ENCODE peak calls at places on chromosomes 4 and X, in nine cellular contexts. E is HL-60; M is RPMI7951; Y is T-cell; W is T-helper 1 cell; V is substantia nigra; U is omental fat pad; Q is activated CD8-positive, alpha-beta memory T cell treated with anti-CD3 and anti-CD28 coated beads, Interleukin-2, amount 50 U/mL, for 48 hours; K is NCI-H2029 treated with DMSO at 0.1 percent for 48 hours. P is an unnamed sample.

GRCh38 chrX:40074080-40074958 is 23.4 kb downstream of the BCOR start:
- DNase-seq in E (no peak), M (no peak), Y (no peak), W (no peak), V (no peak), U (no peak), Q (no peak), K (no peak), P (no peak)

GRCh38 chr4:182975806-182976205 is 58.6 kb upstream of the DCTD start:
- DNase-seq in E (no peak), M (peak), Y (no peak), W (no peak), V (no peak), U (no peak), Q (no peak), K (no peak), P (no peak)

GRCh38 chr4:48275247-48275646 is 5.6 kb upstream of the TEC start:
- DNase-seq in E (peak), M (peak), Y (no peak), W (no peak), V (no peak), U (no peak), Q (no peak), K (no peak), P (no peak)

GRCh38 chr4:110508827-110509446 is 33.0 kb downstream of the ENPEP start:
- DNase-seq in E (no peak), M (peak), Y (no peak), W (no peak), V (no peak), U (no peak), Q (no peak), K (no peak), P (no peak)

GRCh38 chr4:126582737-126583136 is 1050.0 kb upstream of the INTU start:
- DNase-seq in E (no peak), M (no peak), Y (no peak), W (no peak), V (no peak), U (no peak), Q (no peak), K (no peak), P (no peak)

GRCh38 chrX:154540897-154541535 is 5.6 kb downstream of the G6PD start:
- DNase-seq in E (no peak), M (peak), Y (no peak), W (no peak), V (no peak), U (no peak), Q (no peak), K (no peak), P (no peak)

GRCh38 chrX:130111935-130112221 is 1.6 kb upstream of the ELF4 start:
- DNase-seq in E (no peak), M (no peak), Y (no peak), W (no peak), V (no peak), U (no peak), Q (no peak), K (no peak), P (no peak)

GRCh38 chr4:142548491-142548890 is 297.6 kb downstream of the INPP4B start:
- DNase-seq in E (no peak), M (no peak), Y (no peak), W (no peak), V (no peak), U (no peak), Q (no peak), K (no peak), P (no peak)

GRCh38 chrX:11606408-11606807 is 59.3 kb downstream of the ARHGAP6 start:
- DNase-seq in E (no peak), M (no peak), Y (no peak), W (no peak), V (no peak), U (no peak), Q (no peak), K (no peak), P (no peak)

GRCh38 chr4:74087481-74087880 is 11.5 kb downstream of the CXCL2 start:
- DNase-seq in E (no peak), M (no peak), Y (no peak), W (no peak), V (no peak), U (no peak), Q (no peak), K (no peak), P (no peak)

GRCh38 chr4:104394409-104394813 is 100.3 kb downstream of the CXXC4 start:
- DNase-seq in E (no peak), M (no peak), Y (no peak), W (no peak), V (peak), U (no peak), Q (no peak), K (peak), P (no peak)

GRCh38 chr4:79331126-79331876 is 5.4 kb upstream of the NAA11 start:
- DNase-seq in E (peak), M (peak), Y (no peak), W (no peak), V (no peak), U (no peak), Q (no peak), K (no peak), P (no peak)

GRCh38 chrX:152897216-152898144 is at the start of gene ZNF185:
- DNase-seq in E (no peak), M (no peak), Y (no peak), W (no peak), V (no peak), U (no peak), Q (no peak), K (no peak), P (no peak)

GRCh38 chrX:2500091-2500680 is 590 bp downstream of the DHRSX start:
- DNase-seq in E (no peak), M (peak), Y (peak), W (no peak), V (no peak), U (no peak), Q (peak), K (no peak), P (no peak)

GRCh38 chrX:13223868-13224555 is 95.8 kb downstream of the ATXN3L start:
- DNase-seq in E (no peak), M (peak), Y (no peak), W (no peak), V (no peak), U (no peak), Q (no peak), K (peak), P (no peak)

GRCh38 chr4:89757154-89757723 is 79.7 kb downstream of the SNCA start:
- DNase-seq in E (no peak), M (no peak), Y (no peak), W (no peak), V (no peak), U (no peak), Q (no peak), K (no peak), P (no peak)

GRCh38 chr4:109254845-109255244 is 47.6 kb downstream of the COL25A1 start:
- DNase-seq in E (no peak), M (no peak), Y (no peak), W (no peak), V (no peak), U (no peak), Q (no peak), K (no peak), P (no peak)

GRCh38 chrX:115372026-115372610 is 82.6 kb downstream of the LUZP4 start:
- DNase-seq in E (no peak), M (peak), Y (no peak), W (no peak), V (no peak), U (no peak), Q (no peak), K (no peak), P (no peak)

GRCh38 chr4:122854860-122855259 is 28.2 kb downstream of the FGF2 start:
- DNase-seq in E (no peak), M (peak), Y (no peak), W (no peak), V (peak), U (no peak), Q (no peak), K (no peak), P (peak)

GRCh38 chrX:11792461-11793421 is 34.7 kb downstream of the MSL3 start:
- DNase-seq in E (no peak), M (no peak), Y (peak), W (peak), V (no peak), U (no peak), Q (peak), K (no peak), P (no peak)

GRCh38 chr4:108205859-108206258 is 37.1 kb upstream of the LEF1 start:
- DNase-seq in E (no peak), M (no peak), Y (no peak), W (no peak), V (no peak), U (no peak), Q (no peak), K (no peak), P (no peak)

GRCh38 chr4:2621419-2621818 is 85.0 kb downstream of the FAM193A start:
- DNase-seq in E (no peak), M (no peak), Y (no peak), W (no peak), V (no peak), U (no peak), Q (peak), K (no peak), P (no peak)

GRCh38 chr4:47368211-47368610 is 95.3 kb downstream of the COMMD8 start:
- DNase-seq in E (peak), M (no peak), Y (no peak), W (no peak), V (no peak), U (no peak), Q (no peak), K (no peak), P (no peak)

GRCh38 chr4:6404611-6405416 is 67.6 kb downstream of the PPP2R2C start:
- DNase-seq in E (no peak), M (no peak), Y (no peak), W (no peak), V (no peak), U (no peak), Q (no peak), K (peak), P (no peak)

GRCh38 chr4:86976801-86977485 is 42.1 kb downstream of the AFF1 start:
- DNase-seq in E (no peak), M (no peak), Y (no peak), W (no peak), V (no peak), U (no peak), Q (no peak), K (no peak), P (no peak)

GRCh38 chr4:30073001-30073710 is 647.0 kb upstream of the PCDH7 start:
- DNase-seq in E (no peak), M (no peak), Y (no peak), W (no peak), V (no peak), U (no peak), Q (no peak), K (no peak), P (no peak)

GRCh38 chr4:108172780-108173598 is 4.3 kb upstream of the LEF1 start:
- DNase-seq in E (no peak), M (peak), Y (peak), W (peak), V (no peak), U (no peak), Q (peak), K (no peak), P (no peak)

GRCh38 chrX:16148896-16149295 is 18.4 kb upstream of the MAGEB17 start:
- DNase-seq in E (no peak), M (peak), Y (no peak), W (no peak), V (no peak), U (no peak), Q (no peak), K (no peak), P (no peak)

GRCh38 chrX:50067435-50068292 is 133.1 kb downstream of the AKAP4 start:
- DNase-seq in E (no peak), M (no peak), Y (no peak), W (no peak), V (peak), U (no peak), Q (no peak), K (peak), P (no peak)